ENCODE peak calls at places on chromosomes 12 and 14, in nine cellular contexts. One of them, this sample, is unnamed.

GRCh38 chr12:91224411-91224810 is 41.8 kb upstream of the DCN start:
- DNase-seq in psoas muscle: no peak
- DNase-seq in astrocyte of the cerebellum: no peak
- DNase-seq in AG04450: no peak
- DNase-seq in cardiac muscle cell: no peak
- DNase-seq in A549: no peak
- DNase-seq in WERI-Rb-1: no peak
- DNase-seq in lower lobe of right lung: no peak
- DNase-seq in heart right ventricle: no peak
- DNase-seq in this sample: peak

GRCh38 chr12:34392741-34393085 is 370.4 kb downstream of the ALG10 start:
- DNase-seq in psoas muscle: no peak
- DNase-seq in astrocyte of the cerebellum: no peak
- DNase-seq in AG04450: no peak
- DNase-seq in cardiac muscle cell: no peak
- DNase-seq in A549: no peak
- DNase-seq in WERI-Rb-1: no peak
- DNase-seq in lower lobe of right lung: peak
- DNase-seq in heart right ventricle: no peak
- DNase-seq in this sample: no peak

GRCh38 chr12:121326996-121327674 is 25.1 kb downstream of the ANAPC5 start:
- DNase-seq in psoas muscle: peak
- DNase-seq in astrocyte of the cerebellum: no peak
- DNase-seq in AG04450: no peak
- DNase-seq in cardiac muscle cell: no peak
- DNase-seq in A549: no peak
- DNase-seq in WERI-Rb-1: no peak
- DNase-seq in lower lobe of right lung: no peak
- DNase-seq in heart right ventricle: no peak
- DNase-seq in this sample: no peak

GRCh38 chr12:115224031-115224430 is 540.1 kb upstream of the TBX3 start:
- DNase-seq in psoas muscle: no peak
- DNase-seq in astrocyte of the cerebellum: no peak
- DNase-seq in AG04450: no peak
- DNase-seq in cardiac muscle cell: peak
- DNase-seq in A549: no peak
- DNase-seq in WERI-Rb-1: no peak
- DNase-seq in lower lobe of right lung: no peak
- DNase-seq in heart right ventricle: no peak
- DNase-seq in this sample: peak

GRCh38 chr12:75666980-75667359 is 155.6 kb upstream of the KRR1 start:
- DNase-seq in psoas muscle: no peak
- DNase-seq in astrocyte of the cerebellum: peak
- DNase-seq in AG04450: no peak
- DNase-seq in cardiac muscle cell: no peak
- DNase-seq in A549: no peak
- DNase-seq in WERI-Rb-1: no peak
- DNase-seq in lower lobe of right lung: no peak
- DNase-seq in heart right ventricle: no peak
- DNase-seq in this sample: peak

GRCh38 chr14:39369029-39369428 is 63.2 kb downstream of the FBXO33 start:
- DNase-seq in psoas muscle: no peak
- DNase-seq in astrocyte of the cerebellum: no peak
- DNase-seq in AG04450: no peak
- DNase-seq in cardiac muscle cell: no peak
- DNase-seq in A549: no peak
- DNase-seq in WERI-Rb-1: no peak
- DNase-seq in lower lobe of right lung: no peak
- DNase-seq in heart right ventricle: no peak
- DNase-seq in this sample: no peak

GRCh38 chr14:52711666-52712065 is 4.7 kb downstream of the PSMC6 start:
- DNase-seq in psoas muscle: no peak
- DNase-seq in astrocyte of the cerebellum: no peak
- DNase-seq in AG04450: no peak
- DNase-seq in cardiac muscle cell: no peak
- DNase-seq in A549: no peak
- DNase-seq in WERI-Rb-1: no peak
- DNase-seq in lower lobe of right lung: no peak
- DNase-seq in heart right ventricle: no peak
- DNase-seq in this sample: no peak

GRCh38 chr12:54294152-54294913 is 6.5 kb downstream of the NFE2 start:
- DNase-seq in psoas muscle: peak
- DNase-seq in astrocyte of the cerebellum: no peak
- DNase-seq in AG04450: no peak
- DNase-seq in cardiac muscle cell: peak
- DNase-seq in A549: peak
- DNase-seq in WERI-Rb-1: peak
- DNase-seq in lower lobe of right lung: peak
- DNase-seq in heart right ventricle: peak
- DNase-seq in this sample: peak

GRCh38 chr12:116177017-116177416 is 100.5 kb downstream of the MED13L start:
- DNase-seq in psoas muscle: no peak
- DNase-seq in astrocyte of the cerebellum: no peak
- DNase-seq in AG04450: no peak
- DNase-seq in cardiac muscle cell: no peak
- DNase-seq in A549: no peak
- DNase-seq in WERI-Rb-1: no peak
- DNase-seq in lower lobe of right lung: no peak
- DNase-seq in heart right ventricle: no peak
- DNase-seq in this sample: no peak

GRCh38 chr14:102049258-102050025 is 37.4 kb downstream of the HSP90AA1 start:
- DNase-seq in psoas muscle: no peak
- DNase-seq in astrocyte of the cerebellum: no peak
- DNase-seq in AG04450: no peak
- DNase-seq in cardiac muscle cell: no peak
- DNase-seq in A549: no peak
- DNase-seq in WERI-Rb-1: no peak
- DNase-seq in lower lobe of right lung: no peak
- DNase-seq in heart right ventricle: no peak
- DNase-seq in this sample: no peak

GRCh38 chr14:105092124-105092911 is 27.1 kb upstream of the GPR132 start:
- DNase-seq in psoas muscle: no peak
- DNase-seq in astrocyte of the cerebellum: no peak
- DNase-seq in AG04450: no peak
- DNase-seq in cardiac muscle cell: peak
- DNase-seq in A549: peak
- DNase-seq in WERI-Rb-1: peak
- DNase-seq in lower lobe of right lung: peak
- DNase-seq in heart right ventricle: no peak
- DNase-seq in this sample: no peak

GRCh38 chr12:91239497-91239896 is 56.9 kb upstream of the DCN start:
- DNase-seq in psoas muscle: no peak
- DNase-seq in astrocyte of the cerebellum: no peak
- DNase-seq in AG04450: no peak
- DNase-seq in cardiac muscle cell: no peak
- DNase-seq in A549: no peak
- DNase-seq in WERI-Rb-1: no peak
- DNase-seq in lower lobe of right lung: no peak
- DNase-seq in heart right ventricle: no peak
- DNase-seq in this sample: no peak

GRCh38 chr14:23034498-23035302 is at the start of gene PSMB5:
- DNase-seq in psoas muscle: peak
- DNase-seq in astrocyte of the cerebellum: peak
- DNase-seq in AG04450: peak
- DNase-seq in cardiac muscle cell: peak
- DNase-seq in A549: peak
- DNase-seq in WERI-Rb-1: peak
- DNase-seq in lower lobe of right lung: peak
- DNase-seq in heart right ventricle: peak
- DNase-seq in this sample: peak

GRCh38 chr14:68784298-68784910 is 8.5 kb downstream of the ZFP36L1 start:
- DNase-seq in psoas muscle: peak
- DNase-seq in astrocyte of the cerebellum: no peak
- DNase-seq in AG04450: no peak
- DNase-seq in cardiac muscle cell: no peak
- DNase-seq in A549: peak
- DNase-seq in WERI-Rb-1: no peak
- DNase-seq in lower lobe of right lung: no peak
- DNase-seq in heart right ventricle: no peak
- DNase-seq in this sample: no peak

GRCh38 chr14:100696017-100696416 is 30.7 kb upstream of the DLK1 start:
- DNase-seq in psoas muscle: no peak
- DNase-seq in astrocyte of the cerebellum: no peak
- DNase-seq in AG04450: no peak
- DNase-seq in cardiac muscle cell: no peak
- DNase-seq in A549: no peak
- DNase-seq in WERI-Rb-1: no peak
- DNase-seq in lower lobe of right lung: no peak
- DNase-seq in heart right ventricle: no peak
- DNase-seq in this sample: no peak

GRCh38 chr12:13373131-13373530 is 176.6 kb downstream of the EMP1 start:
- DNase-seq in psoas muscle: no peak
- DNase-seq in astrocyte of the cerebellum: no peak
- DNase-seq in AG04450: no peak
- DNase-seq in cardiac muscle cell: no peak
- DNase-seq in A549: no peak
- DNase-seq in WERI-Rb-1: no peak
- DNase-seq in lower lobe of right lung: no peak
- DNase-seq in heart right ventricle: no peak
- DNase-seq in this sample: no peak
- H3K4me3 ChIP-seq in psoas muscle: no peak
- H3K4me3 ChIP-seq in astrocyte of the cerebellum: no peak
- H3K4me3 ChIP-seq in AG04450: no peak
- H3K4me3 ChIP-seq in cardiac muscle cell: no peak
- H3K4me3 ChIP-seq in A549: no peak
- H3K4me3 ChIP-seq in WERI-Rb-1: no peak
- H3K4me3 ChIP-seq in lower lobe of right lung: no peak
- H3K4me3 ChIP-seq in heart right ventricle: no peak
- H3K4me3 ChIP-seq in this sample: no peak

DNA sequence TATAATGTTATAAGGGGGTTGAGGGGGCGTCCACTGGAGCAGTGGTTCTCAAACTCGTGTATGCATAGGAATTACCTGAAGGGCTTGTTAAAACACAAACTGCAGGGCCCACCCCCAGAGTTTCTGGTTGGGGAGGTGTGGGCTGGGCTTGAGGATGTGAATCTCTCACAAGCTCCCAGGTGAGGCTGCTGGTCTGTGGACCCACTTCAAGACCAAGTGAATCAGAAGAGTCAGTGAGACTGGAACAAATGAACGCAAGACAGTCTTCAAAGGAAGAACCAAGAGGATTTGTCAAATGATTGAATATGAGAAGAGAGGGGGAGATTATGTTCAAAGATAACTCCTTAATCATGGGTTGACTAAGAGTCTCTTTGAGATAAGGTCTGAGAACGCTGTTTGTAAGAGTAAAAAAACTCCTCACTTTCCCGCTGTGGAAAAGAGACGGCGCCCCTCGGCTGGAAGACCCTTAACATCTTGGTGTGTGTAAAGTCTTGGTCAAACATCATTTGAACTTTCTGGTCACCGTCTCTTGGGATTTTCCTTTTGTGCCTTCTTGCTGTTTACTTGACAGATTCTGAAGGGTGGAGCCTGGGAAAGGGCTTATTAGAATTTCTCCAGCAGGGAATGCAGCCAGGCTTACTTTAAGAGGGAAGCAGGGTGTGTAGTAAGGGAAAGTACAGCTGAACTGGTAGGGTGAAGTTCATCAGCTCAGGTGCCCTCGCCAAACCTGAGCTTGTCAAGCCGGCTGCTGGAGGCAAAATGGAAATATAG is 5.3 kb upstream of the FOXN3 start:
- DNase-seq in psoas muscle: no peak
- DNase-seq in astrocyte of the cerebellum: no peak
- DNase-seq in AG04450: no peak
- DNase-seq in cardiac muscle cell: peak
- DNase-seq in A549: no peak
- DNase-seq in WERI-Rb-1: no peak
- DNase-seq in lower lobe of right lung: no peak
- DNase-seq in heart right ventricle: no peak
- DNase-seq in this sample: peak
- TF ChIP-seq CTCF in psoas muscle: no peak
- TF ChIP-seq CTCF in astrocyte of the cerebellum: no peak
- TF ChIP-seq CTCF in AG04450: no peak
- TF ChIP-seq CTCF in cardiac muscle cell: no peak
- TF ChIP-seq CTCF in A549: no peak
- TF ChIP-seq CTCF in WERI-Rb-1: no peak
- TF ChIP-seq CTCF in lower lobe of right lung: no peak
- TF ChIP-seq CTCF in heart right ventricle: no peak
- TF ChIP-seq CTCF in this sample: no peak

GRCh38 chr12:124834822-124835221 is 28.8 kb downstream of the SCARB1 start:
- DNase-seq in psoas muscle: no peak
- DNase-seq in astrocyte of the cerebellum: no peak
- DNase-seq in AG04450: no peak
- DNase-seq in cardiac muscle cell: no peak
- DNase-seq in A549: no peak
- DNase-seq in WERI-Rb-1: no peak
- DNase-seq in lower lobe of right lung: no peak
- DNase-seq in heart right ventricle: no peak
- DNase-seq in this sample: no peak

GRCh38 chr12:124837249-124837897 is 26.3 kb downstream of the SCARB1 start:
- DNase-seq in psoas muscle: no peak
- DNase-seq in astrocyte of the cerebellum: no peak
- DNase-seq in AG04450: no peak
- DNase-seq in cardiac muscle cell: no peak
- DNase-seq in A549: no peak
- DNase-seq in WERI-Rb-1: no peak
- DNase-seq in lower lobe of right lung: no peak
- DNase-seq in heart right ventricle: no peak
- DNase-seq in this sample: no peak

GRCh38 chr12:124835652-124836410 is 27.8 kb downstream of the SCARB1 start:
- DNase-seq in psoas muscle: no peak
- DNase-seq in astrocyte of the cerebellum: no peak
- DNase-seq in AG04450: no peak
- DNase-seq in cardiac muscle cell: no peak
- DNase-seq in A549: no peak
- DNase-seq in WERI-Rb-1: no peak
- DNase-seq in lower lobe of right lung: no peak
- DNase-seq in heart right ventricle: no peak
- DNase-seq in this sample: peak

GRCh38 chr12:124836759-124837158 is 26.9 kb downstream of the SCARB1 start:
- DNase-seq in psoas muscle: no peak
- DNase-seq in astrocyte of the cerebellum: no peak
- DNase-seq in AG04450: no peak
- DNase-seq in cardiac muscle cell: no peak
- DNase-seq in A549: no peak
- DNase-seq in WERI-Rb-1: no peak
- DNase-seq in lower lobe of right lung: no peak
- DNase-seq in heart right ventricle: no peak
- DNase-seq in this sample: no peak

GRCh38 chr12:124837958-124838803 is 25.5 kb downstream of the SCARB1 start:
- DNase-seq in psoas muscle: peak
- DNase-seq in astrocyte of the cerebellum: peak
- DNase-seq in AG04450: peak
- DNase-seq in cardiac muscle cell: no peak
- DNase-seq in A549: peak
- DNase-seq in WERI-Rb-1: no peak
- DNase-seq in lower lobe of right lung: no peak
- DNase-seq in heart right ventricle: peak
- DNase-seq in this sample: peak
- H3K4me3 ChIP-seq in psoas muscle: peak
- H3K4me3 ChIP-seq in astrocyte of the cerebellum: no peak
- H3K4me3 ChIP-seq in AG04450: no peak
- H3K4me3 ChIP-seq in cardiac muscle cell: no peak
- H3K4me3 ChIP-seq in A549: no peak
- H3K4me3 ChIP-seq in WERI-Rb-1: no peak
- H3K4me3 ChIP-seq in lower lobe of right lung: no peak
- H3K4me3 ChIP-seq in heart right ventricle: no peak
- H3K4me3 ChIP-seq in this sample: no peak

DNA sequence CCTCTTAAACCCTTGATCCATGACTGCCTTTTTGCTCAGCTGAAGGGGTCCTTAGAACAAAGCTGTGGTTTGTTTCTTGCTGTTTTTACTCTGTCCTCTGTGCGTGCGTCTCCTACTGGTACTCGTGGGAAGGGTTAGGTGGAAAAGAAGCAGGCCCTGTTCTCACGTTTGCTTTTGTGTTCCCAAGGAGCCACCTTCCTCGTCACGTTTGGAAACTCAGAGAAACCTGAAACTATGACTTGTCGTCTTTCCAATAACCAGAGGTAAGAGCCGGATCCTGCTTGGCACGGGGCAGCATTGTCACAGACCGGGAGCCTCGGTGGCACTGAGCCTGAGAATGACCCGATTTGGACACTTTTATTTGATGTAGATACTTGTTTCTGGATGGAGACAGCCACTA is 13.1 kb downstream of the ZFYVE21 start:
- DNase-seq in psoas muscle: peak
- DNase-seq in astrocyte of the cerebellum: no peak
- DNase-seq in AG04450: no peak
- DNase-seq in cardiac muscle cell: no peak
- DNase-seq in A549: no peak
- DNase-seq in WERI-Rb-1: no peak
- DNase-seq in lower lobe of right lung: no peak
- DNase-seq in heart right ventricle: no peak
- DNase-seq in this sample: no peak
- TF ChIP-seq CTCF in psoas muscle: no peak
- TF ChIP-seq CTCF in astrocyte of the cerebellum: no peak
- TF ChIP-seq CTCF in AG04450: no peak
- TF ChIP-seq CTCF in cardiac muscle cell: no peak
- TF ChIP-seq CTCF in A549: no peak
- TF ChIP-seq CTCF in WERI-Rb-1: no peak
- TF ChIP-seq CTCF in lower lobe of right lung: no peak
- TF ChIP-seq CTCF in heart right ventricle: no peak
- TF ChIP-seq CTCF in this sample: no peak